ENCODE peak calls at places on chromosome 17, in four cellular contexts. X, V, Z and Q are unnamed samples.

GRCh38 chr17:82642022-82642421 is 6.2 kb downstream of the WDR45B start:
- DNase-seq in X (no peak), V (no peak), Z (no peak), Q (no peak)

GRCh38 chr17:63966646-63967265 is 6.0 kb downstream of the SCN4A start:
- DNase-seq in X (no peak), V (peak; percentile 14), Z (no peak), Q (no peak)

GRCh38 chr17:50129303-50129945 is 536 bp downstream of the SAMD14 start:
- DNase-seq in X (no peak), V (peak; percentile 69), Z (no peak), Q (peak; percentile 55)

GRCh38 chr17:48722924-48723554 is at the start of gene PRAC2:
- DNase-seq in X (no peak), V (peak; percentile 68), Z (no peak), Q (no peak)

GRCh38 chr17:82884341-82884871 is 44.6 kb upstream of the ZNF750 start:
- DNase-seq in X (no peak), V (peak; percentile 73), Z (no peak), Q (no peak)

GRCh38 chr17:67990909-67991308 is 5.4 kb downstream of the C17orf58 start:
- DNase-seq in X (no peak), V (no peak), Z (peak; percentile 86), Q (peak; percentile 73)

GRCh38 chr17:9813166-9813565 is 8.7 kb downstream of the GSG1L2 start:
- DNase-seq in X (no peak), V (no peak), Z (no peak), Q (no peak)

GRCh38 chr17:42178817-42179216 is 2.1 kb downstream of the KCNH4 start:
- DNase-seq in X (no peak), V (peak; percentile 49), Z (no peak), Q (no peak)

GRCh38 chr17:7633093-7633492 is 3.2 kb downstream of the SHBG start:
- DNase-seq in X (no peak), V (no peak), Z (no peak), Q (no peak)

GRCh38 chr17:4162366-4162765 is 19.4 kb downstream of the CYB5D2 start:
- DNase-seq in X (no peak), V (peak; percentile 53), Z (no peak), Q (no peak)

GRCh38 chr17:45296003-45296832 is 20.6 kb downstream of the MAP3K14 start:
- DNase-seq in X (no peak), V (peak; percentile 58), Z (no peak), Q (no peak)

GRCh38 chr17:63399316-63399715 is 46.8 kb downstream of the CYB561 start:
- DNase-seq in X (no peak), V (no peak), Z (no peak), Q (no peak)

GRCh38 chr17:28968269-28968913 is 17.1 kb upstream of the PHF12 start:
- DNase-seq in X (no peak), V (peak; percentile 61), Z (no peak), Q (peak; percentile 17)

GRCh38 chr17:76593338-76593737 is 7.7 kb upstream of the ST6GALNAC2 start:
- DNase-seq in X (no peak), V (no peak), Z (no peak), Q (peak; percentile 94)

GRCh38 chr17:38797091-38797490 is 2.3 kb downstream of the PIP4K2B start:
- DNase-seq in X (no peak), V (no peak), Z (no peak), Q (no peak)